ENCODE peak calls at places on chromosomes 1 and 21, in six cellular contexts. Z is astrocyte of the spinal cord, A is adrenal gland, X is choroid plexus epithelial cell, C is AG04450, G is pancreas. T is an unnamed sample.

GRCh38 chr1:150061632-150062101 is 5.9 kb upstream of the VPS45 start:
- DNase-seq in Z (peak), A (peak), X (peak), C (peak), G (no peak), T (peak)

GRCh38 chr1:99886841-99887240 is 36.7 kb downstream of the AGL start:
- DNase-seq in Z (peak), A (no peak), X (no peak), C (no peak), G (no peak), T (no peak)

GRCh38 chr21:41558842-41559241 is 50.9 kb upstream of the TMPRSS2 start:
- DNase-seq in Z (no peak), A (no peak), X (no peak), C (no peak), G (no peak), T (no peak)

GRCh38 chr1:161966076-161966475 is 57.6 kb downstream of the OLFML2B start:
- DNase-seq in Z (peak), A (no peak), X (peak), C (no peak), G (no peak), T (no peak)

GRCh38 chr1:115976062-115976899 is at the start of gene SLC22A15:
- DNase-seq in Z (peak), A (peak), X (peak), C (no peak), G (peak), T (peak)

GRCh38 chr1:207910678-207911354 is at the start of gene CD34:
- DNase-seq in Z (no peak), A (peak), X (no peak), C (no peak), G (no peak), T (no peak)

GRCh38 chr1:181105134-181106021 is 16.9 kb downstream of the IER5 start:
- DNase-seq in Z (peak), A (peak), X (peak), C (peak), G (peak), T (peak)

GRCh38 chr1:111620412-111620971 is 903 bp downstream of the RAP1A start:
- DNase-seq in Z (peak), A (no peak), X (peak), C (no peak), G (no peak), T (peak)

GRCh38 chr1:167344605-167345385 is 124.1 kb downstream of the POU2F1 start:
- DNase-seq in Z (peak), A (no peak), X (peak), C (no peak), G (no peak), T (no peak)

GRCh38 chr1:220680085-220680687 is 10.0 kb upstream of the C1orf115 start:
- DNase-seq in Z (peak), A (peak), X (peak), C (no peak), G (no peak), T (peak)

GRCh38 chr1:100791586-100791985 is 72.0 kb downstream of the VCAM1 start:
- DNase-seq in Z (no peak), A (no peak), X (peak), C (no peak), G (no peak), T (no peak)

GRCh38 chr1:184806296-184806721 is 51.7 kb upstream of the EDEM3 start:
- DNase-seq in Z (no peak), A (no peak), X (no peak), C (no peak), G (no peak), T (no peak)

GRCh38 chr1:157819886-157820285 is at the start of gene FCRL1:
- DNase-seq in Z (no peak), A (no peak), X (no peak), C (no peak), G (no peak), T (no peak)

GRCh38 chr21:42162831-42163510 is 56.0 kb upstream of the ABCG1 start:
- DNase-seq in Z (no peak), A (no peak), X (no peak), C (no peak), G (no peak), T (no peak)

GRCh38 chr1:53637726-53638640 is 101.0 kb downstream of the GLIS1 start:
- DNase-seq in Z (no peak), A (no peak), X (no peak), C (no peak), G (no peak), T (no peak)

GRCh38 chr1:170592591-170593111 is 60.7 kb downstream of the GORAB start:
- DNase-seq in Z (no peak), A (no peak), X (no peak), C (no peak), G (no peak), T (peak)

GRCh38 chr1:52365091-52365745 is 787 bp downstream of the CC2D1B start:
- DNase-seq in Z (peak), A (peak), X (peak), C (no peak), G (peak), T (peak)

GRCh38 chr1:97864615-97865014 is 56.2 kb downstream of the DPYD start:
- DNase-seq in Z (no peak), A (no peak), X (no peak), C (no peak), G (no peak), T (no peak)

GRCh38 chr1:85583355-85584263 is 3.0 kb downstream of the CCN1 start:
- DNase-seq in Z (no peak), A (no peak), X (peak), C (no peak), G (no peak), T (no peak)

GRCh38 chr1:105492941-105493340 is 1563.5 kb upstream of the PRMT6 start:
- DNase-seq in Z (no peak), A (no peak), X (peak), C (no peak), G (no peak), T (peak)

GRCh38 chr1:218526198-218526580 is 181.1 kb downstream of the TGFB2 start:
- DNase-seq in Z (no peak), A (no peak), X (no peak), C (no peak), G (no peak), T (no peak)

GRCh38 chr1:201686709-201687455 is 142.1 kb upstream of the IPO9 start:
- DNase-seq in Z (no peak), A (no peak), X (no peak), C (no peak), G (no peak), T (no peak)

GRCh38 chr1:64470670-64471217 is 815 bp downstream of the CACHD1 start:
- DNase-seq in Z (peak), A (peak), X (peak), C (no peak), G (peak), T (peak)

GRCh38 chr21:37005548-37006242 is 807 bp upstream of the RIPPLY3 start:
- DNase-seq in Z (no peak), A (no peak), X (no peak), C (no peak), G (no peak), T (no peak)

GRCh38 chr1:17207046-17207445 is 2.1 kb downstream of the PADI1 start:
- DNase-seq in Z (no peak), A (peak), X (no peak), C (no peak), G (no peak), T (no peak)

DNA sequence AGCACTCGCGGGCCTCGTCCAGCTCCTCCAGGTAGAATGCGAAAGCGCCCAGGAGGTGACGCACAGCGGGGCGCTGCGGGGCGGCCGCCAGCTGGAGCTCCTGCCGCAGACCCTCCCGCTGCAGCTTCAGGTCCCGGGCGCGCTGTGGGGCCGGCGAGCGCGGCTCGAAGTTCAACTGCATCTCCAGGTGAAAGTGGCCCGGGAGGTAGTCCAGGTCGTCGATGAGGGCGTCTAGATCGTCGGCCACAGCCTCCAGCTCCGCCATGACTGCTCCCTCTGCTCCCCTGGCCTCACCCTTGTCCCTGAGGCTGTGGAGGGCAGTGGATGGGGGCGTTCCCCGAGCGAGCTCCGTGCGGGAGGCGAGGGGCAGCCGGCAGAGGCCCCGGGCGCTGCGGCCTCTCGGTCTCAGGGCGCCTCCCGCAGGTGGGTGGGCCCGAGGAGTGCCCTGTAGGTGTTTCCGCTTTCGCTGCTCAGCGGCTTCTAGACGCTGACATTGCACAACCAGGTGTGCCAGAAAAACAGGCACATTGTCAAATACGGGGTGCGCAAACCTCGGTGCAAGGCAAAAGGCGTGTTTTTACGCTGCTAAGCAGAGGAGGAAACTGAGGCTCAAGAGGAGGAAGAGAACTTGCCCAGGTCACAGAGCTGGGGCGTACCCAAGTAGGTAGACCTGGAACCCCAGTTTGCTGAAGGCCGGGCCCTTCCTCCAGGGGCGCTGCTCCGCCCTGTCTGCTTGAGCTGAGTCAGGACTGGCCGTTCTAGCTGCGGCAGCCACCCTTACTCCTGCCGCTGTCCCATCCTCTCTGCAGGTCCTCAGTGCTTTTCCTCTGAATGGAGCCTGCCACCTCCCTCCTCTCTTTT is at the start of gene TTC22:
- DNase-seq in Z (no peak), A (peak), X (no peak), C (no peak), G (peak), T (no peak)
- TF ChIP-seq CTCF in Z (peak), A (peak), X (peak), C (peak), G (peak), T (peak)

DNA sequence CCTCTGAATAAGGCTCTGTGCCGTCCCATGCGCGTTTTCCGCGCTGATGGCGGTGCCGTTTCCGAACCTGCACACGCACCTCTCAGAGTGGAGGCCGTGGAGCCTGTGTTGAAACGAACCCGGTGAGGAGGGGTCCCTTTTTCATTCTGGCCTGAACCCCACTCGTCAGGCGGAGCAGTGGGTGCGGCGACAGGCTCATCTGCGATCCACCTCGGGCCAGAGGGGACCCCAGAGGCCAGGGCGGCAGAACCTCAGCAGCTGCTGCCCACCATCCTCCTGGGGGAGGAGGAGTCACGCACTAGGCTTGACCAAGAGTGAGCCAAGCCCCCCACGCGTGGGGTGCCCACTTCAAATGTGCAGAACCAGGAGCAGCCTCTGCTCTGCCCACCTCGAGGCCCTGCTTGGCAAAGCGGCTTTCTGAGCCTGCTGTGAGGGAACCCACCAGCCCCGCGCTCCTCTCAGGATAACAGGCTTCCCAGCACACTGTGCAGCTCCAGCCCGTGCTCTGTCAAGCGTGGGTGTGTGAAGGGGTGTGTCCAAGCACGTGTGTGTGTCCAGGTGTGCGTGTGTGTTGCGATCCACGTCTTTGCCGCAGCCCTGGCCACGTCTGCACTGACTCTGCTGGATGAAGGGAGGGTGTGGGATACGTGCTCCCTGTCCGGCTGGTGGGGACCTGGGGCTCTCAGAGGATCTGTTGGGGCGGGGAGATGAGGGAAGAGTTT is 6.8 kb downstream of the PRDM16 start:
- DNase-seq in Z (no peak), A (no peak), X (no peak), C (no peak), G (no peak), T (no peak)
- H3K4me3 ChIP-seq in Z (no peak), A (no peak), X (no peak), C (no peak), G (no peak), T (no peak)

GRCh38 chr1:23790696-23791433 is at the start of gene LYPLA2:
- DNase-seq in Z (peak), A (peak), X (peak), C (peak), G (peak), T (peak)
- TF ChIP-seq CTCF in Z (no peak), A (no peak), X (peak), C (no peak), G (no peak), T (no peak)

DNA sequence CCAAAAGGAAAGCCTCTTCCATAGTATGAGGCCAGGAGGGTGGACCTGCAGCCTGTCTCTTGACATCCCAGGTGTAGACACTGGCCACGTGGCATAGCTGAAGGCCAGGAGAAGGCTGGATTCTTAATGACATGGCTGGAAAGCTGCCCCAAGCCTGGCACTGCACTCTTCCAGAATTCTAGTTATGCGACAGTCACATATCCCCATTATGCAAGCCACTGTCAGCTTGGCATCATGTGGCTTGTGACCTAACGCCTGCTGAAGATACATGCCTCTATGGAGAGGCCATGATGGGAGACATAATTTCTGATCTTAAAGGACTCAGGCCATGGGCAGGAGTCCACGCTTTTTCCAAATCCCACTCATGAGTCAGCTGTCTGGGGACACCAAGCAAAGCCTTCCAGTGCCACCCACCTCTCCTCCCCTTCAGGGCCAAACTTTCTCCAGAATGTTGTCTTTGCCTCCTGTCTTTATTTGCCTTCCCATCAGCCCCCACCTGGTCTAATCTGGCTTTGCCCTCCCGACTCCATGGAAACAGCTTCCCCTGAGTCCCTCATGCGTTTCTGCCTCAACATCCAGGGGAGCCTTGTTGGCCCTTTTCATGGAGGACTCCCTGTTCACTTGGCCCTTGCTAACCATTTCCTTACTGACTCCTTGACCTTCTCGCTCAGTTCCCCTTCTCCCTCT is 3.0 kb downstream of the PLA2G2A start:
- DNase-seq in Z (no peak), A (peak), X (no peak), C (no peak), G (no peak), T (no peak)
- H3K4me3 ChIP-seq in Z (no peak), A (no peak), X (no peak), C (no peak), G (no peak), T (no peak)

GRCh38 chr21:34075760-34076159 is 2.4 kb downstream of the MRPS6 start:
- DNase-seq in Z (no peak), A (no peak), X (peak), C (no peak), G (no peak), T (no peak)

GRCh38 chr21:34075099-34075425 is 1.7 kb downstream of the MRPS6 start:
- DNase-seq in Z (no peak), A (no peak), X (no peak), C (no peak), G (no peak), T (no peak)

GRCh38 chr21:34073749-34074282 is 438 bp downstream of the MRPS6 start:
- DNase-seq in Z (no peak), A (peak), X (no peak), C (no peak), G (peak), T (peak)

GRCh38 chr21:34073032-34073748 is at the start of the genes MRPS6 and SLC5A3:
- DNase-seq in Z (peak), A (peak), X (peak), C (peak), G (peak), T (peak)

DNA sequence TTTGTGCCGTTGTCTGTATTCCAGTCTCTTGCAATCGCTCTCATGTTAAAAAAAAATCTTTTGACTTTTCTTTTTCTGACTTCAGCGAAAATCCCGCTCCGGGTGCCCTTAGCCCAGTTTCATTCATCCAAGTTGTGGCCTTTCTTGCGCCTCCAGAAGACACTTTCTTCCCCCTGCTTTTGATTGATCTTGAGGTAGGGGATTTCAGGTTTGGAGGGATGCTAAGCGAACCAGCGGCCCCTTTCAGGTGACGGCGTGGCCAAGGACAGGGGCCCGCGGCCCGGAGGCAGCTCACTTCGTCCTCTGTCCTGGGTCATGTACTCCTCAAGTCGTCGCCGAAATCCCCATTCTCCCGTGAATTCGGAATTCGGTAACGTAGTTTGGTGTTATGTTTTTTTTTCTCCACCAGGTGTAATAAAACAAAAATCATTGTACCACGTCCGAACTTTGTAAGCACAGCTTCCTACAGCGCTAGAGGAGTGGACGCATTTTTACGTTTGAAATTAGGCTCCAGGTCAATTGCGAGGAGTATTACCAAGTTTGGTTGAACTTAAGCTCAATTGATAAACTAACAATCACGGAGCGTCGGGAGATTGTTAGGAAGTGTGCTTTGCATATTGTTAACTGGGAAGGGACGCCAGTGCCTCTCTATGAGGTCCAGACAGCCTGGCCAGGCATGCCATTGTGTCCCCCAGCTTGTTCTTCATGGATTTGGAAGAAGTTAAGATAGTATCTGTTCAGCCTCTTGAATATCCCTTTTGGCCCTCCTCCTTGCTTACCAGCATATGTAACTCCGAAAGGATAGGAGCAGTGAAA is 1.1 kb downstream of the MRPS6 start:
- DNase-seq in Z (no peak), A (peak), X (no peak), C (no peak), G (no peak), T (no peak)
- TF ChIP-seq CTCF in Z (no peak), A (no peak), X (no peak), C (no peak), G (no peak), T (peak)

GRCh38 chr1:193187114-193187513 is 701 bp upstream of the B3GALT2 start:
- DNase-seq in Z (no peak), A (no peak), X (no peak), C (no peak), G (no peak), T (no peak)

GRCh38 chr1:193185861-193186714 is at the start of gene B3GALT2:
- DNase-seq in Z (peak), A (peak), X (peak), C (no peak), G (no peak), T (peak)

GRCh38 chr1:193184776-193185175 is 1.6 kb downstream of the B3GALT2 start:
- DNase-seq in Z (no peak), A (no peak), X (no peak), C (no peak), G (no peak), T (no peak)

GRCh38 chr1:193183019-193183643 is 3.3 kb downstream of the B3GALT2 start:
- DNase-seq in Z (peak), A (no peak), X (peak), C (peak), G (no peak), T (peak)

GRCh38 chr1:193185206-193185605 is 1.2 kb downstream of the B3GALT2 start:
- DNase-seq in Z (no peak), A (no peak), X (no peak), C (no peak), G (no peak), T (no peak)
- H3K4me3 ChIP-seq in Z (no peak), A (no peak), X (no peak), C (peak), G (no peak), T (peak)

GRCh38 chr21:25887166-25887565 is 152.4 kb downstream of the GABPA start:
- DNase-seq in Z (no peak), A (no peak), X (peak), C (no peak), G (no peak), T (no peak)
- TF ChIP-seq CTCF in Z (peak), A (no peak), X (peak), C (peak), G (no peak), T (no peak)